ENCODE peak calls at places on chromosomes 7 and 10, in seven cellular contexts. U, Q, V, J, B, A and P are unnamed samples.

GRCh38 chr10:53601260-53601875 is 828.8 kb upstream of the MBL2 start:
- DNase-seq in Q (no peak), U (peak; percentile 68), B (peak; percentile 63), A (peak; percentile 60), J (peak; percentile 62), V (no peak), P (no peak)

GRCh38 chr10:115417585-115418265 is 324.6 kb downstream of the ATRNL1 start:
- DNase-seq in U (peak; percentile 64), V (no peak), Q (no peak), J (peak; percentile 81), B (peak; percentile 68), A (peak; percentile 53), P (no peak)

GRCh38 chr10:124741922-124742417 is 2.2 kb downstream of the FAM53B start:
- DNase-seq in J (no peak), B (no peak), A (peak; percentile 50), Q (no peak), U (no peak), V (no peak), P (no peak)

GRCh38 chr10:80472234-80473095 is 18.4 kb downstream of the TSPAN14 start:
- DNase-seq in V (no peak), A (peak; percentile 66), Q (no peak), B (no peak), J (no peak), U (no peak), P (no peak)

GRCh38 chr10:80357000-80357803 is 621 bp downstream of the DYDC2 start:
- DNase-seq in B (no peak), J (peak; percentile 66), A (no peak), U (peak; percentile 58), Q (no peak), V (no peak), P (no peak)

GRCh38 chr7:44912775-44913347 is 27.5 kb upstream of the PURB start:
- DNase-seq in B (no peak), Q (no peak), V (peak; percentile 62), J (no peak), A (no peak), U (no peak), P (no peak)

GRCh38 chr7:133570321-133570720 is 317.4 kb downstream of the EXOC4 start:
- DNase-seq in B (no peak), J (no peak), A (no peak), V (no peak), Q (no peak), U (no peak), P (no peak)

GRCh38 chr10:123930340-123931001 is 38.9 kb upstream of the CPXM2 start:
- DNase-seq in U (no peak), Q (no peak), A (no peak), B (no peak), V (no peak), J (no peak), P (no peak)

GRCh38 chr10:86899670-86900276 is 57.6 kb downstream of the MMRN2 start:
- DNase-seq in V (peak; percentile 65), J (peak; percentile 75), B (peak; percentile 55), Q (peak; percentile 20), U (peak; percentile 80), A (peak; percentile 33), P (no peak)

GRCh38 chr7:35286422-35286821 is 32.5 kb upstream of the TBX20 start:
- DNase-seq in B (no peak), J (no peak), V (no peak), U (no peak), A (no peak), Q (no peak), P (no peak)

GRCh38 chr10:124126139-124126538 is 32.7 kb upstream of the CHST15 start:
- DNase-seq in Q (no peak), U (no peak), V (no peak), B (no peak), A (no peak), J (no peak), P (no peak)

GRCh38 chr7:155506854-155507337 is 39.5 kb downstream of the CNPY1 start:
- DNase-seq in Q (no peak), V (no peak), A (no peak), U (peak; percentile 33), B (no peak), J (peak; percentile 82), P (no peak)

GRCh38 chr10:75099952-75100763 is 11.3 kb upstream of the SAMD8 start:
- DNase-seq in J (peak; percentile 91), U (peak; percentile 83), Q (peak; percentile 81), A (peak; percentile 70), B (peak; percentile 62), V (peak; percentile 49), P (no peak)

GRCh38 chr7:38535013-38535412 is 96.2 kb downstream of the AMPH start:
- DNase-seq in B (no peak), U (no peak), V (no peak), A (no peak), Q (no peak), J (no peak), P (no peak)

GRCh38 chr10:34964166-34964800 is 125.9 kb downstream of the CUL2 start:
- DNase-seq in B (no peak), J (no peak), U (no peak), A (no peak), V (no peak), Q (no peak), P (no peak)

GRCh38 chr10:71995880-71996597 is 31.8 kb downstream of the CHST3 start:
- DNase-seq in A (no peak), U (no peak), Q (no peak), B (no peak), V (no peak), J (no peak), P (no peak)

GRCh38 chr10:17387861-17388503 is 66.4 kb downstream of the ST8SIA6 start:
- DNase-seq in Q (no peak), V (peak; percentile 23), B (no peak), U (no peak), J (peak; percentile 45), A (no peak), P (no peak)

GRCh38 chr7:10815546-10815945 is 158.1 kb upstream of the PHF14 start:
- DNase-seq in U (no peak), B (no peak), V (no peak), J (no peak), Q (no peak), A (no peak), P (no peak)

GRCh38 chr10:73182568-73182967 is 14.6 kb downstream of the FAM149B1 start:
- DNase-seq in B (no peak), V (no peak), U (no peak), Q (no peak), J (no peak), A (no peak), P (no peak)

GRCh38 chr10:63799511-63799910 is 278.3 kb downstream of the REEP3 start:
- DNase-seq in V (no peak), A (no peak), J (no peak), Q (no peak), B (no peak), U (no peak), P (no peak)

GRCh38 chr7:154916381-154917213 is 86.3 kb downstream of the PAXIP1 start:
- DNase-seq in U (no peak), Q (no peak), V (no peak), A (no peak), B (no peak), J (no peak), P (no peak)

GRCh38 chr7:117834983-117835664 is 38.1 kb downstream of the CTTNBP2 start:
- DNase-seq in Q (no peak), U (no peak), J (peak; percentile 37), V (no peak), B (no peak), A (no peak), P (no peak)

GRCh38 chr7:129517931-129518330 is 15.6 kb downstream of the SMKR1 start:
- DNase-seq in A (no peak), Q (no peak), V (no peak), B (no peak), J (no peak), U (no peak), P (no peak)

GRCh38 chr7:40297741-40298311 is 163.0 kb downstream of the SUGCT start:
- DNase-seq in A (no peak), U (no peak), Q (no peak), V (no peak), B (no peak), J (no peak), P (no peak)

GRCh38 chr7:137337902-137338301 is 5.6 kb downstream of the PTN start:
- DNase-seq in B (no peak), Q (no peak), U (no peak), A (no peak), J (no peak), V (no peak), P (no peak)
- TF ChIP-seq CTCF in B (peak; percentile 31), Q (no peak), U (no peak), A (peak; percentile 53), J (peak; percentile 36), V (no peak), P (no peak)

DNA sequence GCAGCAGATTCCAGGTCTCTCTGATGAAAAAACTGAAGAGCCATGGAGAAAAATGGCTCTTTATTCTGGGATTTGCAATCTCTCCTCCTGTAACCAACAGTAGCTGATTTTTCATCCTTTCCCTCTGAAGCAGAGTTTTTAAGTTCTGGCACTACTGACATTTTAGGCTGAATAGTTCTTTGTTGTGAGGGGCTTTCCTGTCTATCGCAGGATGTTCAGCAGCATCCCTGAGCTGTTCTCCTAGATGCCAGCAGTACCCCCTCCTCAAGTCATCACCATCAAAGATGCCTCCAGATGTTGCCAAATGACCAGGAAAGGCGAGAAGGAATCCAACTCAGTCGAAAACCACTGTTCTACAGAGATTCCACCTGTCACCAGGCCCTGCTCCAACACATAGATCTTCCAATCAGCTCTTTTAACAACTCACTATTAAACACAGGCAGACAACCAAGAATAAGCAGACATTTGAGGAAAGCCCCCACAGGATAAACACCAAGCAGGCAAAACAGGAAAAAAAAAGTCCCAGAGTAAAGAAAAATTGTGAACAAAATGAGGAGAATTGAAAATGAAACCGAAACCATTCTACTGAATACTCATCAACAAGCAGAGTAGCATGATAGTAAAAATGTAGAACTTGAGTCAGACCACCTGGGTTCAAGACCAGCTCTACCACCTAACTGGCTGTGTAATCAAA is 124.8 kb downstream of the MPP7 start:
- DNase-seq in A (peak; percentile 34), V (no peak), J (no peak), U (no peak), B (peak; percentile 64), Q (no peak), P (no peak)
- H3K27ac ChIP-seq in A (no peak overlapping the region), V (peak overlapping the region; percentile 4), J (no peak overlapping the region), U (no peak overlapping the region), B (peak overlapping the region; percentile 67), Q (no peak overlapping the region), P (peak overlapping the region; percentile 70)

GRCh38 chr10:94225589-94225988 is 137.2 kb downstream of the NOC3L start:
- DNase-seq in J (no peak), A (no peak), Q (no peak), U (no peak), B (no peak), V (no peak), P (no peak)
- TF ChIP-seq CTCF in J (peak; percentile 25), A (no peak), Q (peak; percentile 28), U (peak; percentile 15), B (no peak), V (no peak), P (no peak)

GRCh38 chr7:23426876-23427275 is 43.4 kb downstream of the IGF2BP3 start:
- DNase-seq in J (no peak), Q (no peak), V (no peak), B (no peak), A (no peak), U (no peak), P (no peak)

GRCh38 chr7:23434147-23434676 is 36.1 kb downstream of the IGF2BP3 start:
- DNase-seq in Q (no peak), J (no peak), U (no peak), B (no peak), V (no peak), A (no peak), P (no peak)

GRCh38 chr7:23431596-23432284 is 38.6 kb downstream of the IGF2BP3 start:
- DNase-seq in Q (no peak), V (no peak), A (peak; percentile 26), B (no peak), U (no peak), J (no peak), P (no peak)

GRCh38 chr7:23430902-23431259 is 39.4 kb downstream of the IGF2BP3 start:
- DNase-seq in B (no peak), Q (no peak), J (no peak), V (no peak), A (no peak), U (no peak), P (no peak)
- H3K27ac ChIP-seq in B (no peak overlapping the region), Q (no peak overlapping the region), J (peak overlapping the region; percentile 59), V (no peak overlapping the region), A (peak overlapping the region; percentile 30), U (no peak overlapping the region), P (no peak overlapping the region)